ENCODE peak calls at places on chromosome 2, in ten cellular contexts. P, J, G, R, V, O, B, T, M and U are unnamed samples. For H3K9me3, the result is how much of the 10 kb centered on the place peaks cover.

GRCh38 chr2:27076323-27076722 is 2.1 kb upstream of the EMILIN1 start:
- DNase-seq in J (no peak), P (no peak), B (peak), O (peak), T (peak), G (no peak), V (no peak), R (no peak), M (no peak), U (no peak)

GRCh38 chr2:151007365-151007764 is 254.3 kb downstream of the RBM43 start:
- DNase-seq in V (no peak), R (no peak), B (no peak), M (no peak), J (no peak), O (no peak), T (no peak), P (no peak), G (no peak), U (no peak)

GRCh38 chr2:228535396-228535795 is 353.9 kb upstream of the SPHKAP start:
- DNase-seq in V (no peak), T (no peak), M (peak), P (no peak), G (no peak), O (no peak), J (no peak), R (no peak), B (peak), U (no peak)

GRCh38 chr2:38466409-38466808 is 89.3 kb upstream of the ATL2 start:
- DNase-seq in M (no peak), B (no peak), O (no peak), P (no peak), G (no peak), J (no peak), T (no peak), V (no peak), R (no peak), U (no peak)

GRCh38 chr2:5686068-5686467 is 6.1 kb upstream of the SOX11 start:
- DNase-seq in P (no peak), T (no peak), M (no peak), B (no peak), J (no peak), R (no peak), O (no peak), V (no peak), G (no peak), U (no peak)

GRCh38 chr2:113818382-113818951 is 62.0 kb upstream of the SLC35F5 start:
- DNase-seq in O (peak), T (no peak), M (peak), R (no peak), P (peak), J (peak), B (peak), V (peak), G (peak), U (no peak)

GRCh38 chr2:42828487-42829416 is 36.4 kb upstream of the HAAO start:
- DNase-seq in V (peak), M (peak), G (peak), R (peak), T (peak), P (peak), J (peak), B (peak), O (peak), U (peak)

GRCh38 chr2:202408546-202409140 is 32.5 kb downstream of the BMPR2 start:
- DNase-seq in M (no peak), T (no peak), G (no peak), J (no peak), B (no peak), O (no peak), V (no peak), P (no peak), R (no peak), U (no peak)

GRCh38 chr2:158266106-158266505 is 164.4 kb downstream of the UPP2 start:
- DNase-seq in T (no peak), O (no peak), R (no peak), V (no peak), J (no peak), G (no peak), B (no peak), M (no peak), P (no peak), U (no peak)

GRCh38 chr2:58350484-58350883 is 109.4 kb upstream of the FANCL start:
- DNase-seq in O (no peak), J (no peak), B (no peak), R (peak), G (no peak), M (no peak), T (no peak), P (no peak), V (no peak), U (no peak)

GRCh38 chr2:86368181-86368824 is 30.9 kb upstream of the REEP1 start:
- DNase-seq in G (peak), V (peak), B (peak), O (peak), P (peak), M (peak), J (no peak), R (peak), T (peak), U (no peak)

GRCh38 chr2:10922307-10923006 is 10.7 kb downstream of the KCNF1 start:
- DNase-seq in J (no peak), R (no peak), V (no peak), M (no peak), O (no peak), G (no peak), T (peak), B (no peak), P (no peak), U (no peak)

GRCh38 chr2:201237486-201238241 is 22.7 kb upstream of the CASP8 start:
- DNase-seq in J (no peak), O (no peak), B (no peak), M (no peak), T (no peak), V (peak), R (no peak), P (no peak), G (no peak), U (no peak)

GRCh38 chr2:47699533-47700215 is 83.3 kb upstream of the MSH6 start:
- DNase-seq in V (no peak), T (no peak), O (no peak), P (no peak), R (no peak), B (no peak), J (no peak), M (no peak), G (no peak), U (no peak)

GRCh38 chr2:28654286-28654980 is 97.2 kb upstream of the PPP1CB start:
- DNase-seq in J (no peak), B (no peak), M (no peak), R (no peak), G (no peak), O (no peak), V (no peak), T (no peak), P (peak), U (no peak)

GRCh38 chr2:157830696-157831570 is 45.2 kb downstream of the ACVR1 start:
- DNase-seq in M (peak), J (no peak), R (no peak), T (no peak), B (peak), P (peak), G (no peak), O (no peak), V (peak), U (no peak)

DNA sequence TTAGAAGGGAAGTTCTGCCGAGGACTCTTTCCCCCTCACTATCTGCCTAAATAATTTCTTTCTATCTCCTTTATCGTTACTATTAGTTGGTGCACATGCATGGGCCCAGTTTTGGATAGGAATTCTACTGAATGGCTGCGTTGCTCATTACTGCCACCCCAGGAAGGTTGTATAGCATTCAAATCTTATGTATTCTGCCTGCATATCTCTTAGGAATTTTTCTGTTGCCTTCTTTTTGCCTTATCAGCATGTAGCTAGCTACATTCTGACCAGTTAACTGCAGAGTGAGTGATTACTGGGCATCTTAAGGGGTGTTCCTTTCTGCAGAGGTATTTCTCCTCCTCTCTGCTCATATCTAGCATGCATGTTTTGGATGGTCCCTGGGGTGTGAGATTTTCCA is 239.6 kb downstream of the TDRD15 start:
- DNase-seq in G (no peak), T (no peak), V (no peak), M (no peak), R (no peak), B (no peak), P (no peak), J (no peak), O (no peak), U (no peak)
- H3K9me3 ChIP-seq in G (under half), T (under half), V (under half), M (under half), R (under half), B (under half), P (under half), J (under half), O (under half), U (under half)

DNA sequence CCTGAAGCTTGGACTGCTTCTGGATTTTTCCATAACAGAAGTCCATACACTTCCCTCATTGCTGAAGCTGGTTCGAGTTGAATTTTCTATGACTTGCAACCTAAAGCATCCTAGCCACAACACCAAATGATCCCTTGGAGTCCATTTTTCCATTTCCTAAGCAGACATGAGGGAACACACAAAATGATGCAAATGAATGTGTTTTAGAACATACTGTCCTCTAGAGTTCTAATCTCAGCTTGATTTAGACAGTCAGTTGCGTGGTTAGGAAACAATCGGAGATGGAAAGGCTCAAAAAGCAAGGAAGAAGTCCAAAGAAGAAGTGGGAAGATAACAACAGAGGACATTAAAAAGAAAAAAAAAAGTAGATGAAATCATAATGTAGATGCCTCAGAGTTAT is 58.3 kb downstream of the TMEM247 start:
- DNase-seq in P (no peak), J (no peak), G (no peak), V (no peak), M (no peak), R (no peak), T (no peak), B (no peak), O (no peak), U (no peak)
- H3K27ac ChIP-seq in P (no peak), J (peak), G (peak), V (no peak), M (no peak), R (no peak), T (peak), B (no peak), O (no peak), U (peak)

GRCh38 chr2:168166902-168167510 is 80.4 kb downstream of the STK39 start:
- DNase-seq in O (no peak), P (no peak), M (peak), G (no peak), T (no peak), V (peak), R (no peak), B (peak), J (no peak), U (no peak)

GRCh38 chr2:168167511-168168263 is 79.7 kb downstream of the STK39 start:
- DNase-seq in R (no peak), G (no peak), T (no peak), V (no peak), M (no peak), J (no peak), O (no peak), P (no peak), B (no peak), U (no peak)

GRCh38 chr2:168171069-168171762 is 76.2 kb downstream of the STK39 start:
- DNase-seq in M (no peak), T (no peak), O (no peak), G (no peak), P (no peak), V (no peak), R (no peak), J (no peak), B (no peak), U (no peak)

GRCh38 chr2:168172071-168172470 is 75.3 kb downstream of the STK39 start:
- DNase-seq in O (no peak), B (no peak), R (no peak), J (no peak), P (no peak), T (no peak), M (no peak), G (no peak), V (no peak), U (no peak)

GRCh38 chr2:168169097-168169745 is 78.2 kb downstream of the STK39 start:
- DNase-seq in O (no peak), M (no peak), J (no peak), V (no peak), B (no peak), T (no peak), R (no peak), G (no peak), P (no peak), U (no peak)
- H3K4me3 ChIP-seq in O (no peak), M (no peak), J (no peak), V (no peak), B (no peak), T (no peak), R (no peak), G (no peak), P (no peak), U (no peak)

GRCh38 chr2:236281423-236281822 is 17.2 kb upstream of the ASB18 start:
- DNase-seq in B (no peak), P (no peak), M (no peak), O (no peak), T (no peak), R (no peak), V (no peak), J (no peak), G (no peak), U (no peak)
- H3K9me3 ChIP-seq in B (under half), P (under half), M (under half), O (under half), T (under half), R (under half), V (under half), J (under half), G (under half), U (under half)

GRCh38 chr2:231573698-231574421 is 18.8 kb upstream of the TEX44 start:
- DNase-seq in P (no peak), R (no peak), V (no peak), B (no peak), G (no peak), T (no peak), M (no peak), J (no peak), O (no peak), U (no peak)

GRCh38 chr2:231573096-231573495 is 19.6 kb upstream of the TEX44 start:
- DNase-seq in T (no peak), M (no peak), P (peak), B (no peak), G (no peak), V (no peak), J (no peak), R (no peak), O (no peak), U (no peak)

GRCh38 chr2:231575612-231576256 is 16.9 kb upstream of the TEX44 start:
- DNase-seq in M (no peak), V (no peak), J (no peak), G (no peak), O (no peak), R (no peak), B (no peak), T (no peak), P (no peak), U (no peak)

GRCh38 chr2:231579560-231579959 is 13.1 kb upstream of the TEX44 start:
- DNase-seq in T (no peak), M (no peak), J (no peak), P (no peak), R (no peak), G (no peak), B (no peak), V (no peak), O (no peak), U (no peak)

GRCh38 chr2:231576465-231576864 is 16.2 kb upstream of the TEX44 start:
- DNase-seq in M (no peak), O (no peak), T (no peak), G (no peak), B (no peak), P (no peak), V (no peak), J (no peak), R (no peak), U (no peak)
- H3K27ac ChIP-seq in M (no peak), O (no peak), T (no peak), G (no peak), B (no peak), P (peak), V (no peak), J (no peak), R (no peak), U (no peak)

GRCh38 chr2:176105727-176106635 is 1.1 kb upstream of the HOXD11 start:
- DNase-seq in J (no peak), T (no peak), P (no peak), B (no peak), O (no peak), R (no peak), V (peak), M (no peak), G (no peak), U (no peak)

GRCh38 chr2:176105078-176105726 is 1.9 kb upstream of the HOXD11 start:
- DNase-seq in O (no peak), G (no peak), B (no peak), M (no peak), R (no peak), V (peak), J (no peak), T (no peak), P (no peak), U (no peak)

GRCh38 chr2:176107731-176108181 is 676 bp downstream of the HOXD11 start:
- DNase-seq in O (no peak), G (peak), P (no peak), T (no peak), V (peak), J (no peak), R (no peak), B (no peak), M (no peak), U (no peak)

GRCh38 chr2:176104338-176105077 is 2.6 kb upstream of the HOXD11 start:
- DNase-seq in T (no peak), M (no peak), P (no peak), V (peak), B (peak), O (no peak), R (no peak), G (peak), J (no peak), U (no peak)

GRCh38 chr2:176106636-176107539 is at the start of gene HOXD11:
- DNase-seq in M (no peak), O (no peak), B (peak), P (peak), R (no peak), G (peak), J (no peak), T (no peak), V (peak), U (no peak)
- H3K4me3 ChIP-seq in M (peak), O (no peak), B (peak), P (peak), R (no peak), G (peak), J (peak), T (peak), V (peak), U (peak)

DNA sequence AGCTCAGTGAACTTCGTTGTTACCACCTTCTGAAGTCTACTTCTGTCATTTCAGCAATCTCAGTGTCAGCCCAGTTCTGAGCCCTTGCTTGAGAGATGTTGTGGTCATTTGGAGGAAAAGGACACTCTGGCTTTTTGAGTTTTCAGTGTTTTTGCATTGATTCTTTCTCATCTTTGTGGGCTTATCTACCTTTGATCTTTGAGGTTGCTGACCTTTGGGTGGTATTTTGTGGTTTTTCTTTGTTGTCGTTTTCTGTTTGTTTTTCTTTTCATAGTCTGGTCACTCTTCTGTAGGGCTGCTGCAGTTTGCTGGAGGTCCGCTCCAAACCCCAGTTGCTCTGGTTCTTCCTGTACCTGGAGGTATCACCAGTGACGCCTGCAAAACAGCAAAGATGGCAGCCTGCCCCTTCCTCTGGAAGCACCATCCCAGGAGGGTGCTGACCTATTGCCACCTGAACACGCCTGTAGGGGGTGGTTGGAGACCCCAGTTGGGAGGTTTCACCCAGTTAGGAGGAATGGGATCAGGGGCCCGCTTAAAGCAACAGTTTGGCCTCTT is 74.7 kb downstream of the EPC2 start:
- DNase-seq in T (no peak), B (no peak), P (no peak), M (no peak), J (no peak), R (no peak), V (no peak), O (no peak), G (no peak), U (no peak)
- H3K9me3 ChIP-seq in T (under half), B (under half), P (under half), M (under half), J (under half), R (under half), V (under half), O (under half), G (under half), U (under half)

GRCh38 chr2:237475704-237476107 is 11.3 kb upstream of the MLPH start:
- DNase-seq in O (no peak), B (peak), M (no peak), J (no peak), P (peak), G (peak), V (peak), R (no peak), T (no peak), U (no peak)
- H3K27ac ChIP-seq in O (no peak), B (peak), M (peak), J (peak), P (no peak), G (peak), V (peak), R (no peak), T (peak), U (peak)